ENCODE peak calls at places on chromosomes 7 and 10, in five cellular contexts. One of them, this sample, is unnamed.

GRCh38 chr7:155362380-155363145 is 64.9 kb downstream of the INSIG1 start:
- DNase-seq in choroid plexus epithelial cell: no peak
- DNase-seq in astrocyte of the spinal cord: no peak
- DNase-seq in WERI-Rb-1: no peak
- DNase-seq in gastrocnemius medialis: no peak
- DNase-seq in this sample: no peak

GRCh38 chr7:391411-391951 is 101.5 kb downstream of the FOXL3 start:
- DNase-seq in WERI-Rb-1: no peak
- DNase-seq in gastrocnemius medialis: peak
- DNase-seq in choroid plexus epithelial cell: no peak
- DNase-seq in astrocyte of the spinal cord: no peak
- DNase-seq in this sample: no peak

GRCh38 chr7:98051118-98051744 is 55.4 kb upstream of the LMTK2 start:
- DNase-seq in astrocyte of the spinal cord: no peak
- DNase-seq in gastrocnemius medialis: no peak
- DNase-seq in choroid plexus epithelial cell: no peak
- DNase-seq in WERI-Rb-1: peak
- DNase-seq in this sample: no peak

GRCh38 chr10:44911081-44911540 is at the start of gene TMEM72:
- DNase-seq in WERI-Rb-1: peak
- DNase-seq in gastrocnemius medialis: no peak
- DNase-seq in astrocyte of the spinal cord: no peak
- DNase-seq in choroid plexus epithelial cell: peak
- DNase-seq in this sample: no peak

GRCh38 chr10:31927597-31928530 is 767 bp downstream of the ARHGAP12 start:
- DNase-seq in WERI-Rb-1: peak
- DNase-seq in gastrocnemius medialis: peak
- DNase-seq in choroid plexus epithelial cell: peak
- DNase-seq in astrocyte of the spinal cord: peak
- DNase-seq in this sample: peak

GRCh38 chr7:137342751-137343482 is 616 bp downstream of the PTN start:
- DNase-seq in gastrocnemius medialis: no peak
- DNase-seq in astrocyte of the spinal cord: no peak
- DNase-seq in choroid plexus epithelial cell: peak
- DNase-seq in WERI-Rb-1: no peak
- DNase-seq in this sample: no peak

GRCh38 chr7:29075621-29076020 is 70.7 kb downstream of the CPVL start:
- DNase-seq in astrocyte of the spinal cord: no peak
- DNase-seq in choroid plexus epithelial cell: no peak
- DNase-seq in gastrocnemius medialis: no peak
- DNase-seq in WERI-Rb-1: no peak
- DNase-seq in this sample: no peak

GRCh38 chr7:48643420-48644013 is 280.8 kb upstream of the CDC14C start:
- DNase-seq in gastrocnemius medialis: no peak
- DNase-seq in choroid plexus epithelial cell: no peak
- DNase-seq in WERI-Rb-1: no peak
- DNase-seq in astrocyte of the spinal cord: no peak
- DNase-seq in this sample: no peak

GRCh38 chr10:129031233-129032150 is 435.5 kb upstream of the MGMT start:
- DNase-seq in choroid plexus epithelial cell: peak
- DNase-seq in WERI-Rb-1: peak
- DNase-seq in astrocyte of the spinal cord: peak
- DNase-seq in gastrocnemius medialis: peak
- DNase-seq in this sample: peak

GRCh38 chr7:98565114-98565513 is 52.0 kb upstream of the NPTX2 start:
- DNase-seq in choroid plexus epithelial cell: no peak
- DNase-seq in WERI-Rb-1: no peak
- DNase-seq in gastrocnemius medialis: no peak
- DNase-seq in astrocyte of the spinal cord: no peak
- DNase-seq in this sample: no peak

GRCh38 chr10:35946556-35946955 is 304.5 kb upstream of the FZD8 start:
- DNase-seq in astrocyte of the spinal cord: no peak
- DNase-seq in WERI-Rb-1: no peak
- DNase-seq in gastrocnemius medialis: no peak
- DNase-seq in choroid plexus epithelial cell: no peak
- DNase-seq in this sample: no peak

GRCh38 chr7:84477786-84478405 is 283.3 kb upstream of the SEMA3A start:
- DNase-seq in gastrocnemius medialis: no peak
- DNase-seq in astrocyte of the spinal cord: no peak
- DNase-seq in choroid plexus epithelial cell: no peak
- DNase-seq in WERI-Rb-1: no peak
- DNase-seq in this sample: no peak

GRCh38 chr10:14782691-14783363 is 8.1 kb upstream of the FAM107B start:
- DNase-seq in WERI-Rb-1: no peak
- DNase-seq in choroid plexus epithelial cell: no peak
- DNase-seq in gastrocnemius medialis: no peak
- DNase-seq in astrocyte of the spinal cord: no peak
- DNase-seq in this sample: peak

GRCh38 chr10:95451568-95452524 is 109.3 kb downstream of the SORBS1 start:
- DNase-seq in astrocyte of the spinal cord: peak
- DNase-seq in WERI-Rb-1: no peak
- DNase-seq in choroid plexus epithelial cell: no peak
- DNase-seq in gastrocnemius medialis: no peak
- DNase-seq in this sample: no peak

GRCh38 chr7:104767113-104767512 is 246.9 kb upstream of the KMT2E start:
- DNase-seq in choroid plexus epithelial cell: no peak
- DNase-seq in gastrocnemius medialis: no peak
- DNase-seq in WERI-Rb-1: no peak
- DNase-seq in astrocyte of the spinal cord: no peak
- DNase-seq in this sample: no peak

GRCh38 chr10:86938260-86938659 is 19.2 kb downstream of the MMRN2 start:
- DNase-seq in choroid plexus epithelial cell: no peak
- DNase-seq in WERI-Rb-1: no peak
- DNase-seq in astrocyte of the spinal cord: no peak
- DNase-seq in gastrocnemius medialis: no peak
- DNase-seq in this sample: no peak

GRCh38 chr7:53437336-53437735 is 401.9 kb downstream of the POM121L12 start:
- DNase-seq in gastrocnemius medialis: no peak
- DNase-seq in choroid plexus epithelial cell: no peak
- DNase-seq in astrocyte of the spinal cord: no peak
- DNase-seq in WERI-Rb-1: no peak
- DNase-seq in this sample: no peak

GRCh38 chr7:70325509-70326101 is 727.3 kb downstream of the AUTS2 start:
- DNase-seq in gastrocnemius medialis: no peak
- DNase-seq in astrocyte of the spinal cord: peak
- DNase-seq in choroid plexus epithelial cell: peak
- DNase-seq in WERI-Rb-1: peak
- DNase-seq in this sample: peak

GRCh38 chr7:34341331-34341730 is 316.7 kb upstream of the NPSR1 start:
- DNase-seq in astrocyte of the spinal cord: no peak
- DNase-seq in choroid plexus epithelial cell: no peak
- DNase-seq in WERI-Rb-1: no peak
- DNase-seq in gastrocnemius medialis: no peak
- DNase-seq in this sample: no peak

GRCh38 chr7:3250725-3251124 is 50.3 kb upstream of the SDK1 start:
- DNase-seq in choroid plexus epithelial cell: no peak
- DNase-seq in WERI-Rb-1: no peak
- DNase-seq in astrocyte of the spinal cord: no peak
- DNase-seq in gastrocnemius medialis: no peak
- DNase-seq in this sample: no peak
- H3K4me3 ChIP-seq in choroid plexus epithelial cell: no peak
- H3K4me3 ChIP-seq in WERI-Rb-1: no peak
- H3K4me3 ChIP-seq in astrocyte of the spinal cord: no peak
- H3K4me3 ChIP-seq in gastrocnemius medialis: no peak
- H3K4me3 ChIP-seq in this sample: no peak

DNA sequence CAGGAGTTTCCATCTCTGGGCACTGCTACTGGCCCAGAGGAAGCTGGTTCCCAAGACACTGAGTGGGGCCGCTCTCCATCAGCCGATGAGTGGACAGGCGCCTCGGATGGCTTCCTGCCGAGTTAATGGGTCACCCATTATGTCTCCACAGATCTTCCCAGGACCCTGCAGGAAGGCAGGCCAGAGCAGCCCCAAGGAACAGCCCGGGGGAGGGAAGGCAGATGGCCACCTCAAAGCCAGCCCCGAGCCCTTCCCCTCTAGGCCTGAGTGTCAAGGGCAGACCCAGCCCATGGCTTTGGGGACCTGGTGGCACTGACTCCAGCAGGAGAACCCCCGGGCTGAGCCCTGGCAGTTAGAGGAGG is 3.4 kb upstream of the LFNG start:
- DNase-seq in astrocyte of the spinal cord: peak
- DNase-seq in WERI-Rb-1: no peak
- DNase-seq in gastrocnemius medialis: no peak
- DNase-seq in choroid plexus epithelial cell: peak
- DNase-seq in this sample: no peak
- H3K4me3 ChIP-seq in astrocyte of the spinal cord: no peak
- H3K4me3 ChIP-seq in WERI-Rb-1: no peak
- H3K4me3 ChIP-seq in gastrocnemius medialis: no peak
- H3K4me3 ChIP-seq in choroid plexus epithelial cell: no peak
- H3K4me3 ChIP-seq in this sample: no peak

DNA sequence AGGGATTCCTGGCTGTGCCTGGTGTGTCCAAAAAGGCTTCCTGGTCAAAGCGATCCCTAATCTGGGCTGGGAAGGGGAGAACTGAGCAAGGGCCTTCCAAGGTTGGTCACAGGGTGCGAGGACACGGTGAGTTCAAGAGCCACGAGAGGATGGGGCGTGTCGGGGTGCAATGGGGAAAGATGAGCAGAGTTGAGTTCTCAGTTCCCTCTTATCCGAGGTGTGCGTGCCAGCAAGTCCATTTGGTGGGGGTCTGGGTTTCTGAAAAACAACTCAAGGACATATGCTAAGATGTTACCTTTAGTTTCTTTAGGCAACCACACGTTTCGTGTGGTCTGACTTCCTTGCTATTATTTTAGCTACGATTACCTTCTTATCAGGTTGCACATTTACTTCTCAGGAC is 1.3 kb downstream of the ZNF775 start:
- DNase-seq in gastrocnemius medialis: no peak
- DNase-seq in WERI-Rb-1: no peak
- DNase-seq in choroid plexus epithelial cell: no peak
- DNase-seq in astrocyte of the spinal cord: no peak
- DNase-seq in this sample: no peak
- H3K4me3 ChIP-seq in gastrocnemius medialis: no peak
- H3K4me3 ChIP-seq in WERI-Rb-1: peak
- H3K4me3 ChIP-seq in choroid plexus epithelial cell: no peak
- H3K4me3 ChIP-seq in astrocyte of the spinal cord: peak
- H3K4me3 ChIP-seq in this sample: peak

GRCh38 chr10:74305730-74306129 is 154.7 kb downstream of the ADK start:
- DNase-seq in WERI-Rb-1: no peak
- DNase-seq in choroid plexus epithelial cell: no peak
- DNase-seq in gastrocnemius medialis: no peak
- DNase-seq in astrocyte of the spinal cord: no peak
- DNase-seq in this sample: no peak

GRCh38 chr10:74306227-74306982 is 155.4 kb downstream of the ADK start:
- DNase-seq in astrocyte of the spinal cord: peak
- DNase-seq in WERI-Rb-1: no peak
- DNase-seq in choroid plexus epithelial cell: peak
- DNase-seq in gastrocnemius medialis: no peak
- DNase-seq in this sample: no peak

GRCh38 chr10:74310652-74311257 is 159.7 kb downstream of the ADK start:
- DNase-seq in astrocyte of the spinal cord: peak
- DNase-seq in choroid plexus epithelial cell: peak
- DNase-seq in WERI-Rb-1: no peak
- DNase-seq in gastrocnemius medialis: no peak
- DNase-seq in this sample: no peak

DNA sequence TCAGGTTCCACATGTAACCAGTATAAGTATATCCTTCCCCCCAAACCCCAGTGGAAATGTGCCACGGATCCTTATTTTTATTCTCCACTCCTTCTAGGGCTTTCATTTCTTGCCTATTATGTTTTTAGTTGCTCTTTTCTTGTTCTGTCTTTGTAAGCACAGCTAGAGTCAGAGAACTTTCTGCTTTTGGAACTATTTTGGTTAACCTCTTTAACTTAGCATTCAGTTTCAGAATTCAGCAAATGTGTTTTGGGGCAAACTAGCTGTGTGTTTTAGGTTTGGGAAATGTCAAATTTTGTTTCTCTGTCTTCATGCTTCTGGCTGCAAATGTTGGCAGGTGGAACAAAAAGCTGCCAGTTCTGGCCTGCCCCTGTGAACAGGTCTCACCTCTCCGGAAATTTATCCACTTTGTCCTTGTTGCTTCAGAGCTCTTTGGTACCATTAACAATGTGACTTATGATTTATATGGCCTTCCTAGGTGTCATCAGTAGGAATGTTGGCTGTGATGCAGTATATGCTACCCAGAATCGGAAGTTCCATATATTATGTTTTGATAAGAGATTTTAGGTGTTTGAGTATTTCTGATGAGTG is 156.1 kb downstream of the ADK start:
- DNase-seq in astrocyte of the spinal cord: no peak
- DNase-seq in choroid plexus epithelial cell: no peak
- DNase-seq in gastrocnemius medialis: no peak
- DNase-seq in WERI-Rb-1: no peak
- DNase-seq in this sample: no peak
- H3K4me3 ChIP-seq in astrocyte of the spinal cord: no peak
- H3K4me3 ChIP-seq in choroid plexus epithelial cell: no peak
- H3K4me3 ChIP-seq in gastrocnemius medialis: no peak
- H3K4me3 ChIP-seq in WERI-Rb-1: no peak
- H3K4me3 ChIP-seq in this sample: no peak

GRCh38 chr10:2844925-2845324 is 222.4 kb upstream of the PFKP start:
- DNase-seq in choroid plexus epithelial cell: no peak
- DNase-seq in WERI-Rb-1: peak
- DNase-seq in astrocyte of the spinal cord: no peak
- DNase-seq in gastrocnemius medialis: no peak
- DNase-seq in this sample: no peak

GRCh38 chr10:2835950-2836349 is 231.4 kb upstream of the PFKP start:
- DNase-seq in astrocyte of the spinal cord: no peak
- DNase-seq in gastrocnemius medialis: no peak
- DNase-seq in WERI-Rb-1: no peak
- DNase-seq in choroid plexus epithelial cell: no peak
- DNase-seq in this sample: no peak

GRCh38 chr10:2836921-2837662 is 230.3 kb upstream of the PFKP start:
- DNase-seq in choroid plexus epithelial cell: no peak
- DNase-seq in astrocyte of the spinal cord: no peak
- DNase-seq in WERI-Rb-1: no peak
- DNase-seq in gastrocnemius medialis: no peak
- DNase-seq in this sample: no peak

GRCh38 chr10:2839081-2839725 is 228.1 kb upstream of the PFKP start:
- DNase-seq in gastrocnemius medialis: no peak
- DNase-seq in choroid plexus epithelial cell: peak
- DNase-seq in astrocyte of the spinal cord: no peak
- DNase-seq in WERI-Rb-1: peak
- DNase-seq in this sample: peak
- H3K4me3 ChIP-seq in gastrocnemius medialis: no peak
- H3K4me3 ChIP-seq in choroid plexus epithelial cell: no peak
- H3K4me3 ChIP-seq in astrocyte of the spinal cord: no peak
- H3K4me3 ChIP-seq in WERI-Rb-1: no peak
- H3K4me3 ChIP-seq in this sample: no peak

GRCh38 chr10:71969929-71970328 is 5.7 kb downstream of the CHST3 start:
- DNase-seq in choroid plexus epithelial cell: no peak
- DNase-seq in astrocyte of the spinal cord: no peak
- DNase-seq in WERI-Rb-1: no peak
- DNase-seq in gastrocnemius medialis: no peak
- DNase-seq in this sample: no peak
- H3K4me3 ChIP-seq in choroid plexus epithelial cell: no peak
- H3K4me3 ChIP-seq in astrocyte of the spinal cord: no peak
- H3K4me3 ChIP-seq in WERI-Rb-1: no peak
- H3K4me3 ChIP-seq in gastrocnemius medialis: peak
- H3K4me3 ChIP-seq in this sample: no peak

This sample was measured in fibroblast of pulmonary artery.